ENCODE peak calls at places on chromosomes 4 and X, in four cellular contexts. L is neuronal stem cell, Y is mesenchymal stem cell, Z is GM23248. N is an unnamed sample.

GRCh38 chrX:140712413-140713173 is 3.0 kb downstream of the LINC00632 start:
- DNase-seq in L (peak), Y (peak), Z (peak), N (peak)

GRCh38 chr4:164512124-164512523 is 241.8 kb upstream of the SMIM31 start:
- DNase-seq in L (no peak), Y (no peak), Z (no peak), N (no peak)

GRCh38 chr4:159776915-159777314 is 674.0 kb downstream of the RAPGEF2 start:
- DNase-seq in L (no peak), Y (no peak), Z (no peak), N (no peak)

GRCh38 chr4:146510942-146511341 is 10.8 kb downstream of the SLC10A7 start:
- DNase-seq in L (no peak), Y (no peak), Z (no peak), N (no peak)

GRCh38 chrX:133250184-133251080 is 32.3 kb upstream of the TFDP3 start:
- DNase-seq in L (no peak), Y (no peak), Z (no peak), N (no peak)

GRCh38 chr4:157204634-157205244 is 15.8 kb upstream of the GRIA2 start:
- DNase-seq in L (no peak), Y (no peak), Z (peak), N (peak)

GRCh38 chrX:115047181-115047580 is 29.8 kb upstream of the IL13RA2 start:
- DNase-seq in L (no peak), Y (peak), Z (peak), N (no peak)

GRCh38 chr4:168848977-168849687 is 160.9 kb downstream of the CBR4 start:
- DNase-seq in L (no peak), Y (peak), Z (peak), N (no peak)

GRCh38 chr4:183554878-183555585 is 50.2 kb downstream of the ING2 start:
- DNase-seq in L (no peak), Y (no peak), Z (no peak), N (no peak)

GRCh38 chr4:5292091-5292490 is 240.8 kb downstream of the STK32B start:
- DNase-seq in L (no peak), Y (no peak), Z (no peak), N (no peak)

GRCh38 chr4:78004270-78004669 is 52.9 kb upstream of the FRAS1 start:
- DNase-seq in L (no peak), Y (no peak), Z (peak), N (no peak)

GRCh38 chr4:36152712-36153111 is 91.6 kb downstream of the ARAP2 start:
- DNase-seq in L (no peak), Y (no peak), Z (no peak), N (no peak)

GRCh38 chr4:5982156-5982973 is 35.9 kb downstream of the C4orf50 start:
- DNase-seq in L (no peak), Y (no peak), Z (no peak), N (no peak)

GRCh38 chr4:120864969-120865368 is 57.6 kb downstream of the PRDM5 start:
- DNase-seq in L (no peak), Y (no peak), Z (no peak), N (no peak)

GRCh38 chrX:6852869-6853268 is 294.6 kb upstream of the STS start:
- DNase-seq in L (no peak), Y (no peak), Z (no peak), N (peak)
- H2AFZ ChIP-seq in L (no peak), Y (no peak), Z (no peak), N (no peak)

GRCh38 chr4:180962268-180962667 is 1280.9 kb upstream of the TENM3 start:
- DNase-seq in L (no peak), Y (no peak), Z (no peak), N (no peak)

DNA sequence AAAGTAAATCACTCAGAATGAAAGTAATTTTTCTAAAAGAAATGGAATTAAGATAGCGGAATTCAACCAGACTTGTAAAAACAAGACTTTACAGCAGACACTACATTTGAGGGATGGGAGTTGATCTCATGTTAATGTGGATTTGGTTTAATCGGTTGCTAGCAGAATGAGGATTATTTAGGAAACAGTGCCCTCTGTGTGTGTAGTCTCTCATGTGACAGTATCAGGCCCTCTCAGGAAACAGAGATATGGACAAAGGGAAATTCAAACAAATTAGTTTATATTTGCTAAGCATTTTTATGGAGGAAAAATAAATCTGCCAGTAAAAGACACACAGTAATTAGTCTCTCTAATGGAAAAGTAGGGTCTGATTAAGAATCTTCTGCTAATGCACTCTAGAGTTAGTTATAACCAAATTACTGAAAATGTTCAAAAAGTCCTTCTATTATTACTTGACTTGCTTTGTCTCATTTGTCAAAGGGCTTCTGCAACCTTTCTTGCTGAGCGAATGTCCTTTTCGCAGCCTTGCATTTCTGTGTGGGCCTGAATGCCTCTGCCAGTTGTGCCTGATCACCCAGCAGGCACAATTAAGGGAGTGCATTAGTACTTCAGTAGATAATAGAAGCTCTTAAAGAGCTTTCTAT is 1282.3 kb upstream of the TENM3 start:
- DNase-seq in L (peak), Y (no peak), Z (peak), N (peak)
- H2AFZ ChIP-seq in L (peak), Y (no peak), Z (no peak), N (no peak)

GRCh38 chr4:87541956-87542709 is 13.0 kb upstream of the SPARCL1 start:
- DNase-seq in L (no peak), Y (no peak), Z (no peak), N (no peak)
- H2AFZ ChIP-seq in L (peak), Y (no peak), Z (no peak), N (no peak)

DNA sequence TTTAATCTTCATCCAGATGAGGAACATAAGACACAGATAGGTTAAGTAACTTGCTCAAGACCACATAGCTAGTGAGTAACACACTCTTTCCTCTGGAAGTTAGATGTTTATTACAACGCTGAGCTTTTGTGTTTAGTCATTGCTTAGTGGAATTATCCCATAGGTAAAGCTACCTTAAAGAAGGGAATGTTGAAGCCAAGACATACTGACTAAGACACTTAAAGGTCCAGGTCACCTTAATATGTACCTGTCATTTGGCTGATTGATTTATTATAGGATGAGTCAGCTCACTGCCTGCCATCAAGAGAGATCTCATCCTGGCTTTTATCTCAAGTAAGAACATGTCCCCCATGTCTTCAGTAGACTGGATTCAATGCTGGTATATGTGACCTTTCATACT is 53.4 kb downstream of the KDR start:
- DNase-seq in L (no peak), Y (no peak), Z (no peak), N (no peak)
- H2AFZ ChIP-seq in L (no peak), Y (no peak), Z (no peak), N (no peak)

GRCh38 chrX:137031517-137032377 is 2.0 kb downstream of the GPR101 start:
- DNase-seq in L (no peak), Y (peak), Z (peak), N (peak)
- H2AFZ ChIP-seq in L (peak), Y (no peak), Z (peak), N (no peak)

GRCh38 chr4:115113382-115114106 is at the start of gene NDST4:
- DNase-seq in L (peak), Y (peak), Z (peak), N (peak)
- H2AFZ ChIP-seq in L (peak), Y (no peak), Z (peak), N (peak)